ENCODE peak calls at places on chromosomes 16 and 17, in four cellular contexts. One of them, this sample, is unnamed.

GRCh38 chr17:40561294-40561870 is 3.9 kb downstream of the CCR7 start:
- DNase-seq in heart left ventricle: no peak
- DNase-seq in neuronal stem cell: no peak
- DNase-seq in transverse colon: no peak
- DNase-seq in this sample: no peak

GRCh38 chr16:56610017-56610608 is 1.7 kb downstream of the MT2A start:
- DNase-seq in neuronal stem cell: no peak
- DNase-seq in transverse colon: peak
- DNase-seq in heart left ventricle: peak
- DNase-seq in this sample: peak

GRCh38 chr16:83969771-83970429 is 1.9 kb downstream of the NECAB2 start:
- DNase-seq in heart left ventricle: no peak
- DNase-seq in neuronal stem cell: no peak
- DNase-seq in transverse colon: no peak
- DNase-seq in this sample: no peak

GRCh38 chr16:73329363-73330306 is 281.7 kb upstream of the ZFHX3 start:
- DNase-seq in heart left ventricle: no peak
- DNase-seq in neuronal stem cell: peak
- DNase-seq in transverse colon: peak
- DNase-seq in this sample: no peak

GRCh38 chr17:76659928-76660614 is 16.5 kb upstream of the ST6GALNAC1 start:
- DNase-seq in heart left ventricle: no peak
- DNase-seq in neuronal stem cell: no peak
- DNase-seq in transverse colon: peak
- DNase-seq in this sample: no peak

GRCh38 chr16:83895942-83896341 is 3.0 kb upstream of the MLYCD start:
- DNase-seq in neuronal stem cell: no peak
- DNase-seq in heart left ventricle: no peak
- DNase-seq in transverse colon: no peak
- DNase-seq in this sample: no peak

GRCh38 chr16:19005561-19006445 is 22.1 kb downstream of the TMC7 start:
- DNase-seq in transverse colon: peak
- DNase-seq in neuronal stem cell: no peak
- DNase-seq in heart left ventricle: peak
- DNase-seq in this sample: no peak

GRCh38 chr16:586047-586644 is 3.7 kb upstream of the RAB40C start:
- DNase-seq in transverse colon: no peak
- DNase-seq in neuronal stem cell: no peak
- DNase-seq in heart left ventricle: no peak
- DNase-seq in this sample: no peak

GRCh38 chr17:75315541-75316243 is 26.5 kb upstream of the SLC25A19 start:
- DNase-seq in neuronal stem cell: no peak
- DNase-seq in heart left ventricle: no peak
- DNase-seq in transverse colon: no peak
- DNase-seq in this sample: no peak

GRCh38 chr16:85988723-85989313 is 89.9 kb downstream of the IRF8 start:
- DNase-seq in neuronal stem cell: no peak
- DNase-seq in transverse colon: peak
- DNase-seq in heart left ventricle: no peak
- DNase-seq in this sample: no peak

GRCh38 chr17:21288581-21289017 is 4.1 kb downstream of the MAP2K3 start:
- DNase-seq in transverse colon: no peak
- DNase-seq in heart left ventricle: peak
- DNase-seq in neuronal stem cell: no peak
- DNase-seq in this sample: no peak

GRCh38 chr16:66872524-66872923 is 7.8 kb upstream of the PDP2 start:
- DNase-seq in heart left ventricle: no peak
- DNase-seq in neuronal stem cell: no peak
- DNase-seq in transverse colon: no peak
- DNase-seq in this sample: no peak

GRCh38 chr16:51402239-51402638 is 251.2 kb upstream of the SALL1 start:
- DNase-seq in neuronal stem cell: no peak
- DNase-seq in heart left ventricle: no peak
- DNase-seq in transverse colon: no peak
- DNase-seq in this sample: no peak

GRCh38 chr16:1069154-1069553 is 3.4 kb upstream of the SSTR5 start:
- DNase-seq in neuronal stem cell: no peak
- DNase-seq in heart left ventricle: no peak
- DNase-seq in transverse colon: no peak
- DNase-seq in this sample: no peak

GRCh38 chr17:9225305-9226101 is 204.2 kb downstream of the NTN1 start:
- DNase-seq in neuronal stem cell: peak
- DNase-seq in heart left ventricle: no peak
- DNase-seq in transverse colon: no peak
- DNase-seq in this sample: no peak

GRCh38 chr16:71855937-71856662 is 10.3 kb downstream of the ATXN1L start:
- DNase-seq in heart left ventricle: no peak
- DNase-seq in transverse colon: no peak
- DNase-seq in neuronal stem cell: no peak
- DNase-seq in this sample: no peak

GRCh38 chr16:9909072-9909471 is 273.2 kb downstream of the GRIN2A start:
- DNase-seq in transverse colon: no peak
- DNase-seq in neuronal stem cell: no peak
- DNase-seq in heart left ventricle: no peak
- DNase-seq in this sample: no peak

GRCh38 chr16:80369559-80369958 is 171.2 kb upstream of the DYNLRB2 start:
- DNase-seq in heart left ventricle: no peak
- DNase-seq in neuronal stem cell: peak
- DNase-seq in transverse colon: peak
- DNase-seq in this sample: no peak

GRCh38 chr16:51146256-51146924 is 4.7 kb downstream of the SALL1 start:
- DNase-seq in heart left ventricle: no peak
- DNase-seq in neuronal stem cell: no peak
- DNase-seq in transverse colon: no peak
- DNase-seq in this sample: no peak

GRCh38 chr17:72666519-72666874 is 426.0 kb downstream of the SLC39A11 start:
- DNase-seq in neuronal stem cell: no peak
- DNase-seq in heart left ventricle: no peak
- DNase-seq in transverse colon: no peak
- DNase-seq in this sample: no peak

GRCh38 chr17:46977348-46977747 is 1.7 kb downstream of the RPRML start:
- DNase-seq in transverse colon: peak
- DNase-seq in neuronal stem cell: peak
- DNase-seq in heart left ventricle: peak
- DNase-seq in this sample: no peak

GRCh38 chr17:41592601-41593305 is 6.1 kb upstream of the KRT14 start:
- DNase-seq in neuronal stem cell: no peak
- DNase-seq in heart left ventricle: no peak
- DNase-seq in transverse colon: no peak
- DNase-seq in this sample: no peak

GRCh38 chr17:80065478-80066170 is 29.2 kb downstream of the CCDC40 start:
- DNase-seq in heart left ventricle: no peak
- DNase-seq in neuronal stem cell: no peak
- DNase-seq in transverse colon: no peak
- DNase-seq in this sample: no peak

GRCh38 chr16:56428087-56428486 is 2.7 kb upstream of the AMFR start:
- DNase-seq in heart left ventricle: no peak
- DNase-seq in transverse colon: no peak
- DNase-seq in neuronal stem cell: no peak
- DNase-seq in this sample: no peak

GRCh38 chr16:75267631-75268264 is 16.3 kb upstream of the BCAR1 start:
- DNase-seq in neuronal stem cell: no peak
- DNase-seq in transverse colon: peak
- DNase-seq in heart left ventricle: peak
- DNase-seq in this sample: no peak

GRCh38 chr17:81572499-81573030 is 20.4 kb upstream of the FAAP100 start:
- DNase-seq in neuronal stem cell: no peak
- DNase-seq in heart left ventricle: no peak
- DNase-seq in transverse colon: no peak
- DNase-seq in this sample: no peak

GRCh38 chr16:58128181-58128631 is 975 bp downstream of the CFAP20 start:
- DNase-seq in heart left ventricle: no peak
- DNase-seq in transverse colon: no peak
- DNase-seq in neuronal stem cell: no peak
- DNase-seq in this sample: no peak
- H3K4me3 ChIP-seq in heart left ventricle: peak
- H3K4me3 ChIP-seq in transverse colon: peak
- H3K4me3 ChIP-seq in neuronal stem cell: peak
- H3K4me3 ChIP-seq in this sample: peak

DNA sequence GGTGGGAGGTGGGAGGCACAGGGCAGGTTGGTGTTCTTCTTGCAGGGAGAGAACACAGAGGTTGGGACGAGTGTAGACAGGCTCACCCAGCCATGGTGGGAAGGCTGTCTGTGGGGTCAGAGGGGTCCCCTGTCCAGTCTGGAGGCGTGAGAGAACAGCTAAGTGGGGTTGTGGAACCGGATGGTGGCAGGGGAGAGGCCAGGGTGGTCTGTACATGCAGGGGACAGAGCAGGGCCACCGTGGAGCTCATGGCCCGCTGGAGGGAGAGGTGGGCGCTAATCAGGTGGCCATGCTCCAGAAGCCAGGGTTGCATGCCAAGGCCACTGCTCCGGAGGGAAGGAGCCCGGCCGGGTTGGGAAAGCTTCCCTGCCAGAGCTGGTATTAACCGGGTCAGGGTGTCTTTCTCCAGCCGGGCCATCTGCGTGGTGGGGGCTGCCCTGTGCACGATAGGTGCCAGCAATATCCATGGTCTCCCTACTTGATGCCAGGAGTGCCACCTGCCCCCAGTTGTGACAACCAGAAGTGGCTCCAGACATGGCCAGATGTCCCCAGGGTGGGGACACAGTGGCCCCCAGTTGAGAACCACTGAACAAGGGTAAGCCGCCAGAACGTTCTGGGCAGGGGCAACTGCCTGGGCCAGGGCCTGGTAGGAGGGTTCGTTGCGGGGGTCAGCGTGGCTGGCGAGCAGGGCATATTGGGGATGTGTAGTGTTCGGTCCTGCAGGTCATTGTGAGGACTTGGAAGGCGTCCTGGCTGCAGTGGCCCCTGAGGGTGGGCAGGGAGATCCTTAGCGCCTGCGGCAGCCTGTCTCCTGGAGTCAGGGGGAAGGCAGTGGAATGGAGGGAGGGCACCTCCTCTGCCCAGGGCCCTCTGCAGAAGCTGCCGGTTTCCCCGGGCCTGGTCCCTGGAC is 5.1 kb downstream of the SNN start:
- DNase-seq in neuronal stem cell: no peak
- DNase-seq in heart left ventricle: no peak
- DNase-seq in transverse colon: no peak
- DNase-seq in this sample: no peak
- H3K4me3 ChIP-seq in neuronal stem cell: no peak
- H3K4me3 ChIP-seq in heart left ventricle: no peak
- H3K4me3 ChIP-seq in transverse colon: no peak
- H3K4me3 ChIP-seq in this sample: no peak

GRCh38 chr17:49357516-49357915 is 4.5 kb downstream of the ZNF652 start:
- DNase-seq in neuronal stem cell: no peak
- DNase-seq in transverse colon: no peak
- DNase-seq in heart left ventricle: no peak
- DNase-seq in this sample: no peak
- H3K4me3 ChIP-seq in neuronal stem cell: no peak
- H3K4me3 ChIP-seq in transverse colon: no peak
- H3K4me3 ChIP-seq in heart left ventricle: no peak
- H3K4me3 ChIP-seq in this sample: no peak

DNA sequence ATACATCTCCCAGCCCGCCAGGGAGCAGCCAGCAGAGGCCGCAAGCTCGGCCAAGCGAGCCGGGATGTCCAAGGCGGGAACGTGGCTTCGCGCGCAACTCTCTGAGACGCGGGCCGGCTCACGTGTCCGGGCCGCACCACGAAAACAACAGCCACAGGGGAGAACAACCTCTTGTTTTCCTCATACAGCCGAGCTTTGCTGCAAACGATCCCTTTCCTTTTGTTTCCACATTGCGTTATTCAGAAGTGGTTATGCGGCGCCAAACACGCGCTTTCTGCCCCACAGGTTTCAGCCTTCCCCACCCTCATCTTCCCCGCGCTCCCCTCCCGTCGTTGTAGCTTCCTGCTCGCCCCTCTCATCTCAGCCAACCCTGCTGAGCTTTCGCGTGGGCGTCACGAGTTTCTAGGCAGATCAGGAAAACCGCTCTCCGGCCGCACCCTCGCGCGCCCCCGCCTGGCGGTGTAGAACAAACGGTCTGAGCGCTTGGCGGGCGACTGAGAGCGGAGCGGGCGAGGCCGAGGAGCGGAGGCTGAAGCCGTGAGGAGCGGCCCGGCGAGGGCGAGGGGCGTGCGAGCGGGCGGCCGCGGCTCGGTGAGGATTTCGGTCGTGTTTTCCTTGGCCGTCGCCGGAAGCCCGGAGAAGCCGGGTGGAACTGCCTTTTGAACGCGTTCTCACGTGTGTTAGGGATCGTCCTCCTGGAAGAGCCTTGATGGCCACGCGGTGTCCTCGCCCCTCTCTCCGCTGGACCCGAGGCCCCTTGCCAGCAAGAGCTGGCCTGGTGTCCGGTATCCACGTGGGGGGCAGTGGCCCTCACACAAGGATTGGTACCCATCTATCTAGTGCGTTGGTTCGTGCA is 6.6 kb upstream of the SMARCD2 start:
- DNase-seq in transverse colon: peak
- DNase-seq in neuronal stem cell: peak
- DNase-seq in heart left ventricle: peak
- DNase-seq in this sample: no peak
- H3K4me3 ChIP-seq in transverse colon: peak
- H3K4me3 ChIP-seq in neuronal stem cell: no peak
- H3K4me3 ChIP-seq in heart left ventricle: peak
- H3K4me3 ChIP-seq in this sample: peak

DNA sequence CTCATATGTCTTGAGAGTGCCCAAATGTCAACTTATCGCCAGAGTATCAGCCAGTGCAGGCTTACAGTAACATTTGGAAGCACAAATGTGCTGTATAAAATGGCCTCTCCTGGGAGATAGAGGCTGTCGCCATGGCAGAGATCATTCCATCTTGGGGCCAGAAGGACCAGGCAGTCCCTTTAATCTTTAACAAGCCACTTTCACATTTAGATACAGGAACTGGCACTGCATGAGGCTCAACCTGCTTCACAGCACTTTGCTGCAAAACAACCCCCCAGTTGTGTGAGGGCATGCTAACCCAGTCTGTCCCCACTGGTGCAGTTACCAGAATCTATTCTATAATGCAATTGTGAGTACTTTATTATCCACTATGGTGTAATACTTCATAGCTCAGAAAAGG is 4.7 kb upstream of the RFFL start:
- DNase-seq in transverse colon: no peak
- DNase-seq in neuronal stem cell: no peak
- DNase-seq in heart left ventricle: no peak
- DNase-seq in this sample: no peak
- H3K4me3 ChIP-seq in transverse colon: no peak
- H3K4me3 ChIP-seq in neuronal stem cell: no peak
- H3K4me3 ChIP-seq in heart left ventricle: no peak
- H3K4me3 ChIP-seq in this sample: no peak

GRCh38 chr16:27316038-27316680 is 2.4 kb downstream of the IL4R start:
- DNase-seq in heart left ventricle: no peak
- DNase-seq in neuronal stem cell: no peak
- DNase-seq in transverse colon: no peak
- DNase-seq in this sample: no peak
- H3K4me3 ChIP-seq in heart left ventricle: peak
- H3K4me3 ChIP-seq in neuronal stem cell: no peak
- H3K4me3 ChIP-seq in transverse colon: peak
- H3K4me3 ChIP-seq in this sample: no peak